ENCODE peak calls at places on chromosomes 13 and 19, in ten cellular contexts. J is endothelial cell of umbilical vein, H is upper lobe of left lung, L is breast epithelium, F is prostate gland, U is stomach, E is transverse colon, A is spleen, G is H1, R is GM12892. P is an unnamed sample.

GRCh38 chr13:99619207-99619606 is 117.9 kb downstream of the TM9SF2 start:
- DNase-seq in J (no peak), H (no peak), L (no peak), F (no peak), U (no peak), E (no peak), A (no peak), G (no peak), R (no peak), P (no peak)

GRCh38 chr13:107665926-107666458 is 549.3 kb downstream of the LIG4 start:
- DNase-seq in J (no peak), H (no peak), L (no peak), F (no peak), U (no peak), E (no peak), A (no peak), G (no peak), R (no peak), P (no peak)

GRCh38 chr13:105033999-105034398 is 1501.5 kb downstream of the EFNB2 start:
- DNase-seq in J (no peak), H (no peak), L (no peak), F (no peak), U (no peak), E (no peak), A (no peak), G (no peak), R (no peak), P (no peak)

GRCh38 chr13:112582305-112582704 is 5.6 kb downstream of the TUBGCP3 start:
- DNase-seq in J (no peak), H (no peak), L (no peak), F (no peak), U (no peak), E (no peak), A (no peak), G (no peak), R (no peak), P (no peak)

GRCh38 chr13:109655611-109656010 is 130.8 kb downstream of the IRS2 start:
- DNase-seq in J (no peak), H (no peak), L (no peak), F (no peak), U (no peak), E (no peak), A (no peak), G (no peak), R (no peak), P (no peak)

GRCh38 chr13:22561581-22561980 is 619.2 kb upstream of the SGCG start:
- DNase-seq in J (no peak), H (no peak), L (no peak), F (no peak), U (no peak), E (no peak), A (no peak), G (no peak), R (no peak), P (no peak)

GRCh38 chr19:7326105-7326877 is 22.4 kb upstream of the ARHGEF18 start:
- DNase-seq in J (peak), H (no peak), L (no peak), F (no peak), U (no peak), E (peak), A (no peak), G (peak), R (no peak), P (no peak)

GRCh38 chr19:33239223-33239975 is 13.7 kb upstream of the SLC7A10 start:
- DNase-seq in J (no peak), H (no peak), L (no peak), F (no peak), U (no peak), E (no peak), A (peak), G (no peak), R (no peak), P (no peak)

GRCh38 chr13:101751488-101751887 is 299.0 kb downstream of the ITGBL1 start:
- DNase-seq in J (peak), H (no peak), L (no peak), F (no peak), U (no peak), E (no peak), A (no peak), G (no peak), R (no peak), P (no peak)

GRCh38 chr19:38970664-38971532 is 4.6 kb downstream of the FBXO17 start:
- DNase-seq in J (no peak), H (no peak), L (no peak), F (no peak), U (no peak), E (no peak), A (no peak), G (no peak), R (no peak), P (no peak)

GRCh38 chr19:19033176-19033425 is 216 bp downstream of the SUGP2 start:
- DNase-seq in J (no peak), H (no peak), L (no peak), F (no peak), U (peak), E (no peak), A (no peak), G (no peak), R (no peak), P (no peak)

GRCh38 chr19:19034204-19034624 is 811 bp downstream of the ARMC6 start:
- DNase-seq in J (peak), H (peak), L (no peak), F (peak), U (peak), E (peak), A (peak), G (peak), R (peak), P (peak)

GRCh38 chr19:19028526-19028925 is 4.8 kb downstream of the SUGP2 start:
- DNase-seq in J (no peak), H (no peak), L (no peak), F (no peak), U (no peak), E (no peak), A (no peak), G (no peak), R (no peak), P (no peak)

GRCh38 chr19:19032420-19033175 is 719 bp downstream of the SUGP2 start:
- DNase-seq in J (peak), H (peak), L (peak), F (peak), U (peak), E (peak), A (peak), G (peak), R (peak), P (peak)

DNA sequence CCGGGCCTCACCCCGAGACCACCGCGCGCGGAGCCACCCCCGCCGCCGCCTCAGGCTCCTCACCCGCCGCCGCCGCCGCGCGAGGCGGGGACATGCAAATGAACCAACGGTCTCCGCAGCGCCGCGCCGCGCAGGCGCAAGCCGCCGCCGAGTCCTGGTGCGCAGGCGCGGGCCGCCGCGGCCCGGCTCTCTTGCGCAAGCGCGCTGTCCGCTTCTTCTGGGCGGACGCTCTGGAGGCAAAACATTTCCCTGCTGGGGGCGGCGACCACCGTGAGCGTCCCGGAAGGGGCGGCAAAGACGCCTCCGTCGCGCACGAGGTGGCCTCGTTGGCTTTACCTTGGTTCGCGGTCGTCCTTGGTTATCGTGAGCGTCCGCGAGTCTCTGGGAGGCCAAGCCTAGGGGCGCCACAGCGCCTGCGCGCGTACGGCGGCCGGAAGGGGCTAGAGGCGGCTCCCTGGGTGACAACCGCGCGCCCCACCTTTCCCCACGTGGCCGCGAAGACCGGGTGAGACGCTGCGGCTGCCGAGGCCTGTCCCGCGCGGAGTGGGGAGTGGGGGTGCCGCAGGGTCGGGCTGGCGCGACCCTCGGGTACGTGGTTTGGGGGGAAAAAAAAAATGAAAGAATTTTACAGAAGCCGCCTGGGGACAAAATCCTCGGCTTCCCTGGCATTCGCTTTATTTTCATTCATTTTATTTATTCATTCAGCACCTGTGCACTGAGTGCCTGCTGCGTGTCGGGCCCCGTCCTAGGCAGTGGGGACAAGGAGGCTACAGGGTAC is at the start of the genes ARMC6 and SUGP2:
- DNase-seq in J (peak), H (peak), L (peak), F (peak), U (peak), E (peak), A (peak), G (peak), R (peak), P (peak)
- TF ChIP-seq POLR2A in J (peak), H (peak), L (no peak), F (peak), U (no peak), E (peak), A (no peak), G (no peak), R (peak), P (peak)

GRCh38 chr19:11813801-11814706 is at the start of gene ZNF440:
- DNase-seq in J (peak), H (peak), L (peak), F (peak), U (peak), E (peak), A (peak), G (peak), R (peak), P (peak)
- TF ChIP-seq POLR2AphosphoS5 in J (peak), H (peak), L (peak), F (peak), U (peak), E (peak), A (peak), G (peak), R (peak), P (peak)

DNA sequence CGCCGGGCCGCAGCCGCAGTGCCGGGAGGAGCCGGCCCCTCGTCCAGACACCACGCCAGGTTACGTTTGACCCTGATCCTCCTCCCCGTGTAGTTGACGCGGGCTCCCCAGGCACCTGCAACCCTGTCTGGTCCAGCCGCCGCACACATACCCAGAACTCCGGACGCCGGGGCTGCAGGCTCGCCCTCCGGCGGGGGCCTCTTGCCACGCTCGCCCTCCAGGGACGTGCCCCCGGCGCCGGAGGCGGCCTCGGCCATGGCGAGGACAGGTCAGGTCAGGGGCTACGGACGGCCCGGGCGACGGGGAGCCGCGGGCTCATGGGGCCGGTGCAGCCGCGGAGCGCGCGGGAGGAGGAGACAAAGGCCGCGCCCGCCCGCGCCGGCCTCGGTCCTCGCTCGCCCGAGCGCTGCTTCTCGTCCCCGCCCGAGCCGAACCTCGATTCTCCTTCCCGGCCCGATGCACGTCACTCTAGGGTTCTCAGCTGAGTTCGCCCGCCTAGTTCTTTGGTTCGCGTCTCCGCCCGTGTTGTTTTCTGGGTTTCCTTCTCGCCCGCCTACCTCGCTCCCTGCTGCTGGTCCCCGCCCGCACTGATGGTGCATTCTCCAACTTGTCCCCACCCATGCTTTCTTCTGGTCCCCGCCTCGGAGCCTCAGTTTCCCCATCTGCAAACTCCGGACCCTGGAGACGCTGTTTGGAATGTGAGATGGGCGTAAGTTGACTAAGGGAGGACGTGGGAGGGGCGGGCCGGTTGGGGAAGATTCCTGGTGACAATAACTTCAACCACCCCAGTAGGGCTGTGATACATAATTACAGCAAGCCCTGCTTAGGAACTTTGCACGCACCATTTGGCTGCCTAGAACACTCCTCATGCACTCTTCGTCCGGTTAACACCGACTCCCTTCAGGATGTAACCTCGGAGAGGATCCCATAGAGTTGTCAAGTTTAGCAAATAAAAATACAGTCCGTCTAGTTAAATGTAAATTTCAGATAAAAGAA is at the start of gene ANO8:
- DNase-seq in J (peak), H (peak), L (peak), F (peak), U (peak), E (peak), A (peak), G (peak), R (peak), P (peak)
- TF ChIP-seq POLR2A in J (no peak), H (no peak), L (no peak), F (peak), U (no peak), E (no peak), A (peak), G (peak), R (no peak), P (no peak)

DNA sequence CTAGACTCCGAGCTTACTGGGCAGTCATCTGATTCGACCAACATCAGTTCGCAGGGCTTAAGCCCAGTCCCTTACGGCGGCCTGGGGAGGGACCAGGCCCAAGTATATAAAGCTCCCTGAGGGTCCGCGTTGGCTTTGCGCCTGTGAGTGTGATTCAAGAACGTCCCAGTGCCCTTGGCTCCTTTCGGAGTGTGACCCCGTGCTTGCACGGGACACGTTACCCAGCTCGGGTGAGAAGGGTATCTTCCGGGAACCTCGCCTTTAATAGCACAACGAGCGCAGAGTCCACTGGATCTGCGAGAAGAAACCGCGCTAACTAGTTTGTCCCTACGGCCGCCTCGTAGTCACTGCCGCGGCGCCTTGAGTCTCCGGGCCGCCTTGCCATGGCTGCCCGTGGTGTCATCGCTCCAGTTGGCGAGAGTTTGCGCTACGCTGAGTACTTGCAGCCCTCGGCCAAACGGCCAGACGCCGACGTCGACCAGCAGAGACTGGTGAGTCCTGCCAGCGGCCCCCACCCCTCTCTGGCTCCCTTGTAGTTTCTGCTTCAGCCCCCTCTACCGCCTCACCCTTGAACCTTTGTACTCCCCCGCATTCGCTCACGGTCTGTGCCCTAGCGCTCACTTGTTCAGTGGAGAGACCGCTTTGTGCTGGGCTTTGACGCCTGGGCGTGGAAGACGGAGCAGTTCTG is at the start of gene DNAJC15:
- DNase-seq in J (peak), H (peak), L (peak), F (peak), U (peak), E (peak), A (peak), G (peak), R (peak), P (peak)
- TF ChIP-seq POLR2AphosphoS5 in J (peak), H (peak), L (peak), F (peak), U (peak), E (peak), A (peak), G (peak), R (peak), P (peak)

GRCh38 chr13:48928781-48929430 is 46.8 kb upstream of the FNDC3A start:
- DNase-seq in J (no peak), H (no peak), L (no peak), F (no peak), U (no peak), E (no peak), A (no peak), G (no peak), R (no peak), P (no peak)
- TF ChIP-seq POLR2A in J (no peak), H (no peak), L (no peak), F (no peak), U (no peak), E (no peak), A (no peak), G (no peak), R (no peak), P (no peak)

DNA sequence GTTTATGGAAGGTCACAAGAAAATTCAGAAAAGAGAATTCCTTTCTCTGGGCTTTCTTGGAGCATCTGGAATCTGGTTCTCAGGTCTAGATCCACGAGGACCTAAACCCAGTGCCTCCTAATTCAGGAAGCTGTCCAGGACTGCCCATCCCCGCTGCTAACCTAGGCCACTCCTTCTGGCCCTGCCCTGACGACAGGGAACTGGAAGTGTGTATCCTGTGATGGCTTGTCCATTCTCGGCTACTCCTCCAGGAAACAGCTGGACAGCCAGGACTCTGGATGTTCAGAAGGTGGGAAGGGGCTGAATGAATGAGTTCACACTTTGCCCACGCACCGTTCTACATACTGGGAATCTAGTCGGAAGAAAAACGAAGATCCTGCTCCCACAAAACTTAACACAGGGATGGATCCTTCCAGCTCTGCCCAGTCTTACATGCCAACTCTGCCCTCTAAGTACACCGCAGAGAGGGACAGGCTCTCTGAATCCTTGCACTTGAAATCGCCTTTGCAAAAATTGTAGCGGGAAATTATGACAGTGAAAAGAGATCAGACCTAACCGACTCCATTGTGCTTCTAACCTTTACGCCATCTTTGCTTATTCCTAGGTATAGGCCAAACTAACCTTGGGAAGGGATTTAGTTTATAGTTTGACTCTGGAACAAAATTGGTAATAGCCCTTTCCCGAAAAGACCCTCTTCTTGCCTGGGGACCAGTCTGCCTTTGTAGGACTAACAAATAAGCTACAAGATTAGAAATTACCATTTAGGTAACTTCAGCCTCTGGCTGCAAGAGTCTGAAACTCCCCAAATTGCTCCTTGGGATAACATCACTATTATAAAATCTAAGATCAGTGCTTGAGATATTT is 1.8 kb downstream of the LSM4 start:
- DNase-seq in J (peak), H (peak), L (no peak), F (no peak), U (peak), E (peak), A (no peak), G (no peak), R (no peak), P (no peak)
- TF ChIP-seq POLR2AphosphoS5 in J (no peak), H (peak), L (no peak), F (no peak), U (peak), E (peak), A (peak), G (no peak), R (no peak), P (no peak)

GRCh38 chr19:1275976-1276619 is 768 bp downstream of the FAM174C start:
- DNase-seq in J (no peak), H (peak), L (no peak), F (peak), U (no peak), E (no peak), A (no peak), G (no peak), R (no peak), P (no peak)
- TF ChIP-seq POLR2A in J (no peak), H (no peak), L (no peak), F (peak), U (no peak), E (peak), A (no peak), G (peak), R (no peak), P (no peak)

DNA sequence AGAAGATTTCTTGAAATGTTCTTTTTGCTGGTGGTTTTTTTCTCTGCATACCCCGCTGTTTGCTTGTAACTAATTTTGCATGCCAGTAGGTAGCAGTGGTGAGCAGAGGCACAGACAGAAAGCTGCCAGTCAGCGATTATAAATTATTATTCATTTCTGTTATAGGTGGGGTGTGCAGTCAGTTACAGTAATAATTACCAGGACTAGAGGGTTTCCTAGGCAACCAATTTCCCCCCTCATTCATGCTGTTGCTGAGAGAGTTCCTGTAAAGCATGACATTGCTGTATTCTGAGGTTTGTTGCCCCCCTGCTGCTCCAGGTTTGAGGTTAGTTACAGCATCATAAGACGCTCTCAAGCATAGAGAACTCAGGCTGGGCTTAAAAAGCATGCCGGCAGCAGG is 104.5 kb downstream of the URI1 start:
- DNase-seq in J (no peak), H (no peak), L (no peak), F (no peak), U (no peak), E (no peak), A (no peak), G (no peak), R (no peak), P (no peak)
- TF ChIP-seq POLR2AphosphoS5 in J (no peak), H (no peak), L (no peak), F (no peak), U (no peak), E (no peak), A (no peak), G (no peak), R (no peak), P (no peak)